ENCODE peak calls at places on chromosomes 5 and 9, in six cellular contexts. One of them, this sample, is unnamed.

GRCh38 chr5:121963409-121963808 is 1.6 kb downstream of the SRFBP1 start:
- DNase-seq in endothelial cell: no peak
- DNase-seq in choroid plexus epithelial cell: no peak
- DNase-seq in cardiac muscle cell: no peak
- DNase-seq in coronary artery: no peak
- DNase-seq in lower leg skin: no peak
- DNase-seq in this sample: no peak

GRCh38 chr9:134367796-134368490 is 41.7 kb downstream of the RXRA start:
- DNase-seq in endothelial cell: no peak
- DNase-seq in choroid plexus epithelial cell: no peak
- DNase-seq in lower leg skin: no peak
- DNase-seq in coronary artery: no peak
- DNase-seq in cardiac muscle cell: no peak
- DNase-seq in this sample: no peak

GRCh38 chr9:113621309-113621791 is 157.8 kb downstream of the RGS3 start:
- DNase-seq in lower leg skin: peak
- DNase-seq in coronary artery: peak
- DNase-seq in endothelial cell: peak
- DNase-seq in cardiac muscle cell: peak
- DNase-seq in choroid plexus epithelial cell: peak
- DNase-seq in this sample: no peak

GRCh38 chr5:123538670-123539459 is 26.9 kb downstream of the CSNK1G3 start:
- DNase-seq in lower leg skin: no peak
- DNase-seq in coronary artery: no peak
- DNase-seq in endothelial cell: no peak
- DNase-seq in cardiac muscle cell: peak
- DNase-seq in choroid plexus epithelial cell: no peak
- DNase-seq in this sample: no peak

GRCh38 chr9:4922730-4923129 is 62.3 kb upstream of the JAK2 start:
- DNase-seq in lower leg skin: no peak
- DNase-seq in endothelial cell: no peak
- DNase-seq in coronary artery: no peak
- DNase-seq in choroid plexus epithelial cell: no peak
- DNase-seq in cardiac muscle cell: no peak
- DNase-seq in this sample: no peak

GRCh38 chr9:882416-882931 is 41.0 kb downstream of the DMRT1 start:
- DNase-seq in lower leg skin: no peak
- DNase-seq in choroid plexus epithelial cell: no peak
- DNase-seq in endothelial cell: no peak
- DNase-seq in coronary artery: no peak
- DNase-seq in cardiac muscle cell: no peak
- DNase-seq in this sample: no peak

GRCh38 chr5:76083555-76084495 is 642 bp downstream of the SV2C start:
- DNase-seq in cardiac muscle cell: peak
- DNase-seq in lower leg skin: no peak
- DNase-seq in choroid plexus epithelial cell: no peak
- DNase-seq in coronary artery: no peak
- DNase-seq in endothelial cell: peak
- DNase-seq in this sample: peak

GRCh38 chr9:129138476-129139232 is 27.4 kb downstream of the PTPA start:
- DNase-seq in endothelial cell: no peak
- DNase-seq in coronary artery: peak
- DNase-seq in lower leg skin: peak
- DNase-seq in cardiac muscle cell: peak
- DNase-seq in choroid plexus epithelial cell: peak
- DNase-seq in this sample: no peak

GRCh38 chr9:77999231-77999631 is 32.4 kb downstream of the GNAQ start:
- DNase-seq in endothelial cell: no peak
- DNase-seq in choroid plexus epithelial cell: peak
- DNase-seq in lower leg skin: no peak
- DNase-seq in coronary artery: no peak
- DNase-seq in cardiac muscle cell: peak
- DNase-seq in this sample: no peak

GRCh38 chr9:69674112-69674511 is 1.9 kb upstream of the APBA1 start:
- DNase-seq in lower leg skin: no peak
- DNase-seq in coronary artery: no peak
- DNase-seq in choroid plexus epithelial cell: no peak
- DNase-seq in cardiac muscle cell: no peak
- DNase-seq in endothelial cell: no peak
- DNase-seq in this sample: no peak

GRCh38 chr9:127862075-127863011 is 7.9 kb upstream of the ENG start:
- DNase-seq in coronary artery: no peak
- DNase-seq in cardiac muscle cell: peak
- DNase-seq in endothelial cell: no peak
- DNase-seq in lower leg skin: peak
- DNase-seq in choroid plexus epithelial cell: no peak
- DNase-seq in this sample: peak

GRCh38 chr9:2093920-2094597 is 78.9 kb downstream of the SMARCA2 start:
- DNase-seq in choroid plexus epithelial cell: peak
- DNase-seq in cardiac muscle cell: peak
- DNase-seq in lower leg skin: no peak
- DNase-seq in endothelial cell: no peak
- DNase-seq in coronary artery: no peak
- DNase-seq in this sample: no peak

GRCh38 chr9:77598510-77598909 is 49.6 kb downstream of the GNA14 start:
- DNase-seq in choroid plexus epithelial cell: peak
- DNase-seq in lower leg skin: no peak
- DNase-seq in cardiac muscle cell: peak
- DNase-seq in endothelial cell: no peak
- DNase-seq in coronary artery: no peak
- DNase-seq in this sample: no peak

GRCh38 chr9:78541868-78542267 is 244.9 kb downstream of the PSAT1 start:
- DNase-seq in endothelial cell: no peak
- DNase-seq in coronary artery: no peak
- DNase-seq in cardiac muscle cell: no peak
- DNase-seq in lower leg skin: no peak
- DNase-seq in choroid plexus epithelial cell: no peak
- DNase-seq in this sample: no peak

GRCh38 chr9:128628471-128629048 is 28.1 kb downstream of the DYNC2I2 start:
- DNase-seq in coronary artery: no peak
- DNase-seq in choroid plexus epithelial cell: peak
- DNase-seq in cardiac muscle cell: no peak
- DNase-seq in endothelial cell: no peak
- DNase-seq in lower leg skin: peak
- DNase-seq in this sample: peak

GRCh38 chr5:72649449-72649848 is 142.2 kb upstream of the ZNF366 start:
- DNase-seq in endothelial cell: no peak
- DNase-seq in choroid plexus epithelial cell: peak
- DNase-seq in coronary artery: no peak
- DNase-seq in lower leg skin: no peak
- DNase-seq in cardiac muscle cell: peak
- DNase-seq in this sample: no peak

GRCh38 chr5:88858392-88858791 is 24.6 kb downstream of the MEF2C start:
- DNase-seq in lower leg skin: no peak
- DNase-seq in choroid plexus epithelial cell: no peak
- DNase-seq in coronary artery: no peak
- DNase-seq in endothelial cell: no peak
- DNase-seq in cardiac muscle cell: no peak
- DNase-seq in this sample: no peak

DNA sequence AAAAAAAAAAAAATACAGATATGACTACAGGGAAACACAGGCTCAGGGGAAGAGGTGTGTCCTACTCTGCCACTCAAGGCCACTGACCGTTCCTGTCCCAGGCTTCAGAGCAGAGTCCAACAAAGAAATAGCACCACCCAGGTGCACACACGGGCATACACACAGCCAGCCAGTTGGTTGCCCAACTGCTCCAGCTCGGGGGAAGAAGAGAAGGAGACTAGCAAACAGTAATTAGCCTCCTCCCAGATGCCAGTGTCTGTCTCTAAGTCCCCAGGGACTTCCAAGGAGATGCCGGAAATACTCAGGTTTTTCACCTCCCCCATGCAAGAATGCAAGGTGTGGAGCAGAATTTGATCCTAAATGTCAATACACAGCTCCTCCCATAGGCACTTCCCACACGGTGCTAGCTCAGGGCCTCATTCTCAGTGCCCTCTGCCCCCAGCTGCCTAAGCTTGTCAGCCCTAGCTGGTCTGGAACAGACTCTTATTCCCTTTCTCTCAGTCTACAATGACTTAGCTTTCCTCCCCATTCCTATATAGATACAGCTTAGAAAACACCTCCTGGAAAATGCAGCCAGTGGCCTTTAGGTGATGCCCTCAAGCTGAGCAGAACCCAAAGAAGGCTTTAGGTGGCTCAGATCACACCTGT is 1.7 kb downstream of the MYORG start:
- DNase-seq in coronary artery: peak
- DNase-seq in cardiac muscle cell: no peak
- DNase-seq in choroid plexus epithelial cell: no peak
- DNase-seq in lower leg skin: no peak
- DNase-seq in endothelial cell: no peak
- DNase-seq in this sample: no peak
- TF ChIP-seq CTCF in coronary artery: no peak
- TF ChIP-seq CTCF in cardiac muscle cell: no peak
- TF ChIP-seq CTCF in choroid plexus epithelial cell: no peak
- TF ChIP-seq CTCF in lower leg skin: no peak
- TF ChIP-seq CTCF in endothelial cell: no peak
- TF ChIP-seq CTCF in this sample: no peak

GRCh38 chr9:26904070-26904469 is 11.5 kb upstream of the CAAP1 start:
- DNase-seq in cardiac muscle cell: no peak
- DNase-seq in choroid plexus epithelial cell: no peak
- DNase-seq in coronary artery: no peak
- DNase-seq in lower leg skin: no peak
- DNase-seq in endothelial cell: no peak
- DNase-seq in this sample: no peak
- TF ChIP-seq CTCF in cardiac muscle cell: no peak
- TF ChIP-seq CTCF in choroid plexus epithelial cell: no peak
- TF ChIP-seq CTCF in coronary artery: no peak
- TF ChIP-seq CTCF in lower leg skin: no peak
- TF ChIP-seq CTCF in endothelial cell: no peak
- TF ChIP-seq CTCF in this sample: no peak

GRCh38 chr5:6286404-6286803 is 91.9 kb downstream of the MED10 start:
- DNase-seq in choroid plexus epithelial cell: no peak
- DNase-seq in coronary artery: no peak
- DNase-seq in endothelial cell: no peak
- DNase-seq in lower leg skin: peak
- DNase-seq in cardiac muscle cell: no peak
- DNase-seq in this sample: no peak

GRCh38 chr5:6296524-6296923 is 81.8 kb downstream of the MED10 start:
- DNase-seq in lower leg skin: no peak
- DNase-seq in cardiac muscle cell: no peak
- DNase-seq in choroid plexus epithelial cell: no peak
- DNase-seq in coronary artery: no peak
- DNase-seq in endothelial cell: no peak
- DNase-seq in this sample: no peak

GRCh38 chr5:6287136-6287535 is 91.2 kb downstream of the MED10 start:
- DNase-seq in lower leg skin: no peak
- DNase-seq in endothelial cell: no peak
- DNase-seq in coronary artery: no peak
- DNase-seq in cardiac muscle cell: no peak
- DNase-seq in choroid plexus epithelial cell: no peak
- DNase-seq in this sample: no peak

GRCh38 chr5:6291961-6292360 is 86.4 kb downstream of the MED10 start:
- DNase-seq in lower leg skin: no peak
- DNase-seq in coronary artery: no peak
- DNase-seq in endothelial cell: peak
- DNase-seq in cardiac muscle cell: no peak
- DNase-seq in choroid plexus epithelial cell: peak
- DNase-seq in this sample: no peak
- TF ChIP-seq CTCF in lower leg skin: no peak
- TF ChIP-seq CTCF in coronary artery: no peak
- TF ChIP-seq CTCF in endothelial cell: no peak
- TF ChIP-seq CTCF in cardiac muscle cell: no peak
- TF ChIP-seq CTCF in choroid plexus epithelial cell: peak
- TF ChIP-seq CTCF in this sample: peak

DNA sequence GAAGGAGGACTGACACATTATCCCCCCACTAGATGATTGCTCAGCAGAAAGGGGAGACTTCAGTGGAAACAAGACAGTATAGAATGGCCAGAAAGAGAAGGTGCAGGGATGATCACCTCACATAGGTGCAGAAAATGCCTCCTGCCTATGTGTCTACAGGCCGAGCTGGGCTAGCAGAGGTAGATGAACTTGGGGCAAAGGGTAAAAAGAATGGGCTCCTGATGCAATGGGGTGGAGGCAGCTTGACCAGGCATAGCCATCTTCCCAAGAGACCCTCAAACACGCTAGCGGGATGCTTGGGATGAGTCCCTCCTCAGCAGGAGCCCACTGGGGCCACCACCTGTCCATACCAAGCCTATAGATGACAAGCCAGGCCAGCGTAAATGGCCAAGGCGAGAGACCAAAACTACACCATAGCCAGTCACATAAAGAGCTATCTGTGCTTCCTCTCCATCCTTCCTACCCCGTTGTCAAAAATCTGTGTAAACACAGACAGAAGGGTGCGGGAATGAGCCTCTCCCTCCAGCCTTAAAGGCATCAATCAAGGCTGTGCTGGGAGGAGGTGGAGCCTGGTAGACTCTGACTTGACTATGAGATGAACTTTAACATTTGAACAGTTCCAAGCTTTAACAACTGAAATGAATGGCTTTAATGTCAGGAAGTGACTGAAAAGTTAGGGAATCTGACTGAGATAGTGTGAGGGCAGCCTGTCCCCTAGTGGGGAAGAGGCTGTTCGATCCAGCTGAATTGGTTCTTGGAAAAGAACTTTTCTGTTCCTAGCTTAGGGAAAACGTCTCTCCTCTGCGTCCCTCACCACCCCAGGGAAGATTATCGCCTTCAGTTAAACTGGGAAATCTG is 10.4 kb downstream of the C9orf152 start:
- DNase-seq in lower leg skin: no peak
- DNase-seq in cardiac muscle cell: peak
- DNase-seq in coronary artery: no peak
- DNase-seq in endothelial cell: no peak
- DNase-seq in choroid plexus epithelial cell: no peak
- DNase-seq in this sample: no peak
- TF ChIP-seq CTCF in lower leg skin: no peak
- TF ChIP-seq CTCF in cardiac muscle cell: peak
- TF ChIP-seq CTCF in coronary artery: peak
- TF ChIP-seq CTCF in endothelial cell: no peak
- TF ChIP-seq CTCF in choroid plexus epithelial cell: peak
- TF ChIP-seq CTCF in this sample: no peak

GRCh38 chr5:133287500-133287899 is 235.7 kb downstream of the HSPA4 start:
- DNase-seq in choroid plexus epithelial cell: peak
- DNase-seq in lower leg skin: no peak
- DNase-seq in coronary artery: no peak
- DNase-seq in endothelial cell: peak
- DNase-seq in cardiac muscle cell: peak
- DNase-seq in this sample: peak
- TF ChIP-seq CTCF in choroid plexus epithelial cell: peak
- TF ChIP-seq CTCF in lower leg skin: no peak
- TF ChIP-seq CTCF in coronary artery: no peak
- TF ChIP-seq CTCF in endothelial cell: no peak
- TF ChIP-seq CTCF in cardiac muscle cell: peak
- TF ChIP-seq CTCF in this sample: peak